ENCODE peak calls at places on chromosome 9, in nine cellular contexts. X, A, E, C, L, M, R, Y and B are unnamed samples.
A peak's percentile ranks its signal among the peaks of the same experiment; 100 is the strongest.

GRCh38 chr9:125970340-125970739 is 223.2 kb downstream of the PBX3 start:
- DNase-seq in X (no peak), A (no peak), E (no peak), C (no peak), L (no peak), M (no peak), R (no peak), Y (peak; percentile 47), B (peak; percentile 57)

GRCh38 chr9:136047775-136048559 is 47.1 kb downstream of the NACC2 start:
- DNase-seq in X (no peak), A (no peak), E (no peak), C (no peak), L (no peak), M (no peak), R (no peak), Y (no peak), B (no peak)

GRCh38 chr9:137891588-137892423 is 14.2 kb downstream of the CACNA1B start:
- DNase-seq in X (no peak), A (no peak), E (no peak), C (no peak), L (no peak), M (no peak), R (no peak), Y (no peak), B (no peak)

GRCh38 chr9:8560560-8561525 is 761.3 kb upstream of the DMAC1 start:
- DNase-seq in X (no peak), A (no peak), E (no peak), C (peak; percentile 36), L (no peak), M (no peak), R (no peak), Y (no peak), B (peak; percentile 42)

GRCh38 chr9:17744786-17745185 is 165.9 kb downstream of the SH3GL2 start:
- DNase-seq in X (no peak), A (no peak), E (no peak), C (peak; percentile 22), L (no peak), M (peak; percentile 12), R (peak; percentile 54), Y (no peak), B (no peak)

GRCh38 chr9:33019797-33020196 is 5.3 kb upstream of the DNAJA1 start:
- DNase-seq in X (no peak), A (no peak), E (no peak), C (no peak), L (no peak), M (no peak), R (no peak), Y (no peak), B (no peak)

GRCh38 chr9:135579889-135580660 is 18.5 kb downstream of the PAEP start:
- DNase-seq in X (no peak), A (no peak), E (no peak), C (no peak), L (no peak), M (no peak), R (no peak), Y (no peak), B (no peak)

GRCh38 chr9:114327749-114328148 is 1.9 kb upstream of the ORM2 start:
- DNase-seq in X (no peak), A (no peak), E (no peak), C (no peak), L (no peak), M (no peak), R (peak; percentile 68), Y (no peak), B (no peak)

GRCh38 chr9:134374301-134375010 is 48.2 kb downstream of the RXRA start:
- DNase-seq in X (no peak), A (no peak), E (no peak), C (no peak), L (no peak), M (no peak), R (no peak), Y (no peak), B (no peak)

GRCh38 chr9:73152953-73153352 is 1.3 kb downstream of the ANXA1 start:
- DNase-seq in X (no peak), A (no peak), E (peak; percentile 21), C (no peak), L (no peak), M (peak; percentile 63), R (no peak), Y (no peak), B (peak; percentile 22)

GRCh38 chr9:71562140-71562539 is 206.2 kb downstream of the CEMIP2 start:
- DNase-seq in X (no peak), A (no peak), E (no peak), C (no peak), L (no peak), M (no peak), R (no peak), Y (no peak), B (no peak)

GRCh38 chr9:136010176-136010575 is 49.0 kb upstream of the UBAC1 start:
- DNase-seq in X (no peak), A (no peak), E (no peak), C (no peak), L (no peak), M (no peak), R (no peak), Y (no peak), B (no peak)

GRCh38 chr9:84917366-84918063 is 248.0 kb downstream of the NTRK2 start:
- DNase-seq in X (no peak), A (no peak), E (no peak), C (peak; percentile 33), L (no peak), M (no peak), R (no peak), Y (no peak), B (peak; percentile 10)

GRCh38 chr9:35102465-35102768 is 514 bp downstream of the STOML2 start:
- DNase-seq in X (no peak), A (no peak), E (peak; percentile 29), C (no peak), L (no peak), M (peak; percentile 28), R (no peak), Y (no peak), B (no peak)

GRCh38 chr9:70481471-70481870 is 67.0 kb upstream of the KLF9 start:
- DNase-seq in X (no peak), A (no peak), E (no peak), C (no peak), L (no peak), M (no peak), R (no peak), Y (no peak), B (no peak)

GRCh38 chr9:124482431-124483031 is 24.7 kb downstream of the NR5A1 start:
- DNase-seq in X (no peak), A (no peak), E (no peak), C (no peak), L (no peak), M (no peak), R (peak; percentile 74), Y (no peak), B (no peak)

GRCh38 chr9:93090091-93090655 is 5.8 kb upstream of the CARD19 start:
- DNase-seq in X (no peak), A (peak; percentile 15), E (no peak), C (no peak), L (no peak), M (no peak), R (no peak), Y (no peak), B (no peak)

GRCh38 chr9:136138566-136138965 is 19.9 kb upstream of the TMEM250 start:
- DNase-seq in X (no peak), A (peak; percentile 69), E (peak; percentile 46), C (no peak), L (no peak), M (peak; percentile 14), R (peak; percentile 81), Y (peak; percentile 33), B (no peak)

GRCh38 chr9:95018099-95018927 is 291.8 kb downstream of the AOPEP start:
- DNase-seq in X (peak; percentile 98), A (no peak), E (no peak), C (peak; percentile 97), L (peak; percentile 91), M (peak; percentile 98), R (no peak), Y (no peak), B (peak; percentile 99)

GRCh38 chr9:85202596-85202995 is 533.1 kb downstream of the NTRK2 start:
- DNase-seq in X (peak; percentile 91), A (no peak), E (no peak), C (no peak), L (no peak), M (no peak), R (no peak), Y (no peak), B (peak; percentile 73)

GRCh38 chr9:16727452-16728127 is 142.9 kb downstream of the BNC2 start:
- DNase-seq in X (no peak), A (no peak), E (no peak), C (peak; percentile 57), L (no peak), M (peak; percentile 51), R (no peak), Y (peak; percentile 61), B (no peak)

GRCh38 chr9:4662989-4663792 is 1.1 kb downstream of the PLPP6 start:
- DNase-seq in X (no peak), A (no peak), E (no peak), C (peak; percentile 20), L (no peak), M (no peak), R (no peak), Y (no peak), B (peak; percentile 35)

GRCh38 chr9:137077758-137078693 is 709 bp downstream of the UAP1L1 start:
- DNase-seq in X (no peak), A (peak; percentile 77), E (peak; percentile 52), C (no peak), L (no peak), M (no peak), R (peak; percentile 57), Y (no peak), B (no peak)

GRCh38 chr9:32004431-32005076 is 379.9 kb upstream of the ACO1 start:
- DNase-seq in X (no peak), A (no peak), E (no peak), C (no peak), L (no peak), M (no peak), R (no peak), Y (no peak), B (no peak)

GRCh38 chr9:130480673-130481072 is 35.9 kb downstream of the ASS1 start:
- DNase-seq in X (no peak), A (no peak), E (no peak), C (no peak), L (no peak), M (no peak), R (peak; percentile 91), Y (no peak), B (no peak)